ENCODE peak calls at places on chromosomes 12 and 14, in four cellular contexts. D, R, I and N are unnamed samples.

GRCh38 chr12:108236366-108236765 is 102.7 kb downstream of the CMKLR1 start:
- DNase-seq in D (no peak), R (no peak), I (no peak), N (no peak)

GRCh38 chr14:105903971-105904370 is 377.6 kb downstream of the TMEM121 start:
- DNase-seq in D (no peak), R (no peak), I (no peak), N (no peak)

GRCh38 chr12:16555630-16556029 is 50.3 kb downstream of the LMO3 start:
- DNase-seq in D (no peak), R (no peak), I (no peak), N (no peak)

GRCh38 chr12:28550757-28551381 is 360.6 kb downstream of the CCDC91 start:
- DNase-seq in D (peak; percentile 16), R (no peak), I (no peak), N (no peak)

GRCh38 chr12:116257213-116257612 is 20.3 kb downstream of the MED13L start:
- DNase-seq in D (no peak), R (no peak), I (no peak), N (no peak)

GRCh38 chr12:63792333-63792732 is 12.6 kb downstream of the RXYLT1 start:
- DNase-seq in D (no peak), R (no peak), I (no peak), N (no peak)

GRCh38 chr14:22888662-22889061 is 5.6 kb downstream of the REM2 start:
- DNase-seq in D (no peak), R (peak; percentile 62), I (no peak), N (no peak)

GRCh38 chr12:100827901-100828520 is 33.4 kb downstream of the ANO4 start:
- DNase-seq in D (peak; percentile 13), R (no peak), I (no peak), N (peak; percentile 36)

GRCh38 chr12:120241561-120242274 is 23.8 kb downstream of the PXN start:
- DNase-seq in D (no peak), R (no peak), I (no peak), N (no peak)

GRCh38 chr12:2960432-2960956 is 1.3 kb downstream of the TEAD4 start:
- DNase-seq in D (peak; percentile 34), R (no peak), I (no peak), N (no peak)

GRCh38 chr12:74021937-74022336 is 515.7 kb upstream of the ATXN7L3B start:
- DNase-seq in D (peak; percentile 50), R (no peak), I (peak; percentile 63), N (peak; percentile 71)

GRCh38 chr12:121668750-121669524 is 517 bp downstream of the MORN3 start:
- DNase-seq in D (peak; percentile 28), R (no peak), I (no peak), N (peak; percentile 56)

GRCh38 chr12:94676011-94676709 is 25.8 kb upstream of the TMCC3 start:
- DNase-seq in D (no peak), R (peak; percentile 65), I (no peak), N (no peak)

GRCh38 chr12:13223941-13224340 is 27.4 kb downstream of the EMP1 start:
- DNase-seq in D (no peak), R (no peak), I (no peak), N (no peak)

GRCh38 chr12:130476451-130476850 is 138.8 kb downstream of the PIWIL1 start:
- DNase-seq in D (no peak), R (no peak), I (no peak), N (no peak)

GRCh38 chr12:117142094-117142493 is 42.9 kb upstream of the TESC start:
- DNase-seq in D (no peak), R (no peak), I (no peak), N (no peak)

GRCh38 chr14:71130491-71131179 is 223.4 kb downstream of the PCNX1 start:
- DNase-seq in D (no peak), R (peak; percentile 20), I (no peak), N (no peak)

GRCh38 chr12:52264435-52264825 is 10.0 kb upstream of the KRT86 start:
- DNase-seq in D (no peak), R (no peak), I (no peak), N (no peak)

GRCh38 chr14:97523936-97524335 is 726.8 kb downstream of the VRK1 start:
- DNase-seq in D (no peak), R (no peak), I (no peak), N (peak; percentile 13)

GRCh38 chr12:49187184-49187583 is 1.7 kb downstream of the TUBA1A start:
- DNase-seq in D (no peak), R (no peak), I (no peak), N (no peak)

GRCh38 chr12:113075137-113075683 is 18.7 kb downstream of the DTX1 start:
- DNase-seq in D (no peak), R (peak; percentile 95), I (no peak), N (no peak)

GRCh38 chr12:42922512-42922865 is 332.9 kb upstream of the PRICKLE1 start:
- DNase-seq in D (no peak), R (no peak), I (no peak), N (no peak)

GRCh38 chr12:78081590-78082314 is 251.1 kb downstream of the NAV3 start:
- DNase-seq in D (no peak), R (no peak), I (no peak), N (no peak)

GRCh38 chr12:92905811-92906554 is 23.1 kb downstream of the EEA1 start:
- DNase-seq in D (no peak), R (no peak), I (no peak), N (no peak)

GRCh38 chr12:7994731-7995205 is 37.7 kb upstream of the FOXJ2 start:
- DNase-seq in D (no peak), R (no peak), I (no peak), N (no peak)

GRCh38 chr12:13234045-13234641 is 37.6 kb downstream of the EMP1 start:
- DNase-seq in D (peak; percentile 34), R (no peak), I (peak; percentile 13), N (peak; percentile 89)

GRCh38 chr12:110266980-110267620 is 13.9 kb upstream of the ATP2A2 start:
- DNase-seq in D (no peak), R (no peak), I (no peak), N (no peak)

DNA sequence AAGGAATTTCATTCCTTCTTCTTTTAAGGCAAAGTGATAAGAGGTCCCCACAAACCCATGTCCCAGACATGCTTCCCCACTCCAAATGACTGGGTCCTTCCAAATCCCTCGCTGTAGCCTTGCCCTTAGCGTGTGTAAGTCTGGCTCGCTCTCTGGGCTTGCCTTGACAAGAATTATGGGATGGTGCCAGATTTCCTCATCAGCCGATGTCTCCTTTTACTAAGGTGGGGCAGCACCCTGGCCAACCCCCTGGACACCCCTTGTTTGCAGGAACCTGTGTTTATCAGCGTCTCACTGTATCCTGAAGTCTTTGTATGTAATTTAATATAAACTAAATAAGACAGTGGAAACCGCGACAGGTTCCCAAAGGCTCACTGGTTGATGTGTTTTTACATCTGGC is 493.3 kb downstream of the EGLN3 start:
- DNase-seq in D (no peak), R (no peak), I (no peak), N (no peak)
- H3K4me1 ChIP-seq in D (no peaks in the 10 kb centered on the region), R (no peaks in the 10 kb centered on the region), I (no peaks in the 10 kb centered on the region), N (no peaks in the 10 kb centered on the region)

GRCh38 chr12:45296046-45296586 is 80.2 kb downstream of the ANO6 start:
- DNase-seq in D (peak; percentile 15), R (no peak), I (no peak), N (no peak)

GRCh38 chr12:45302621-45303020 is 86.7 kb downstream of the ANO6 start:
- DNase-seq in D (no peak), R (no peak), I (no peak), N (no peak)

GRCh38 chr12:45298721-45299120 is 82.8 kb downstream of the ANO6 start:
- DNase-seq in D (no peak), R (no peak), I (no peak), N (no peak)

GRCh38 chr12:45303955-45304354 is 88.1 kb downstream of the ANO6 start:
- DNase-seq in D (no peak), R (no peak), I (no peak), N (no peak)

DNA sequence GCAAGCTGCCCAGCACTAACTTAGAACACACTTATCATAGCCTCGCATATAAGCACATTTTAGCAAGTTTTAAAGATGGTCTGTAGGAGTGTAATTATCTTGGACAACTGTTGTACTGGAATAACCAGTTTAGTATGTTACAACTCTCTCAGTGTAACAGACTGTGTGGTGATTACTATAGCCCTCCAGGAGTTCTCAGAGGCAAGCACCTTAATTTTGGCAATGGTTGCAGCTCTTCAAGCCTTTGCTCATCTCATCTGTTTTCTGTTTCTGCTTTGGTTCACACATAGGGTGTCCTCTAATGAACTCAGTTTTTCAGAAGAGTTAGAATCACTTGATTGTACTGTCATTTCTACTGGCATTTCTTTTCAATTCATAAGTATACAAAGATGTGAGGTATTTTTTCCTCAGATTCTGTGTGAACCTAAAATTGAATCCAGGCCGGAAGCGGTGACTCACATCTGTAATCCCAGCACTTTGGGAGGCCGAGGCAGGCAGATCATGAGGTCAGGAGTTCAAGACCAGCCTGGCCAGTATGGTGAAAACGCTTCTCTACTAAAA is 83.3 kb downstream of the ANO6 start:
- DNase-seq in D (no peak), R (no peak), I (no peak), N (no peak)
- H3K4me3 ChIP-seq in D (no peak overlapping the region), R (no peak overlapping the region), I (no peak overlapping the region), N (no peak overlapping the region)

DNA sequence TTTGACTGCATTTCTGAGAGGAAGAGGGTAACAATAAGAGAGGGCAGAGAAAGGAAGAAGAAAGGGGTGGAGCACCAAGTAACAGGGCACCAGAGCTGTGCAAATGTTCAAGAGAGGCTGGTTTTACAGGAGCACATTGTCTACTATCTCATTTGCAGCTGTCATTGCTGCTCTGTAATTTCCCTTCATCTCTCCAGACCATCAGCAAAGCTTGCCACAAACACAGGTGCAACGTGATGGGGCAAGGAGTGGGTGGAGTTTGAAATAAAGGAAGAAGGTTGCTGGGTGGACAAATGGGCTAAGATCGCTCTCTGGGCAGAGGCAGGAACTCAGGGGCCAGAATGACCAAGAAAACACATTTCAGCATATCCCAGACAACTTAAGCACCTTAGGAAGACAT is 47.8 kb upstream of the PLEKHG6 start:
- DNase-seq in D (no peak), R (no peak), I (no peak), N (no peak)
- TF ChIP-seq SUZ12 in D (no peak), R (no peak), I (no peak), N (no peak)

GRCh38 chr14:77710364-77710763 is 2.5 kb downstream of the SLIRP start:
- DNase-seq in D (peak; percentile 66), R (no peak), I (no peak), N (no peak)
- H3K4me1 ChIP-seq in D (peaks cover 28% of the 10 kb centered on the region), R (peaks cover 7% of the 10 kb centered on the region), I (no peaks in the 10 kb centered on the region), N (no peaks in the 10 kb centered on the region)

DNA sequence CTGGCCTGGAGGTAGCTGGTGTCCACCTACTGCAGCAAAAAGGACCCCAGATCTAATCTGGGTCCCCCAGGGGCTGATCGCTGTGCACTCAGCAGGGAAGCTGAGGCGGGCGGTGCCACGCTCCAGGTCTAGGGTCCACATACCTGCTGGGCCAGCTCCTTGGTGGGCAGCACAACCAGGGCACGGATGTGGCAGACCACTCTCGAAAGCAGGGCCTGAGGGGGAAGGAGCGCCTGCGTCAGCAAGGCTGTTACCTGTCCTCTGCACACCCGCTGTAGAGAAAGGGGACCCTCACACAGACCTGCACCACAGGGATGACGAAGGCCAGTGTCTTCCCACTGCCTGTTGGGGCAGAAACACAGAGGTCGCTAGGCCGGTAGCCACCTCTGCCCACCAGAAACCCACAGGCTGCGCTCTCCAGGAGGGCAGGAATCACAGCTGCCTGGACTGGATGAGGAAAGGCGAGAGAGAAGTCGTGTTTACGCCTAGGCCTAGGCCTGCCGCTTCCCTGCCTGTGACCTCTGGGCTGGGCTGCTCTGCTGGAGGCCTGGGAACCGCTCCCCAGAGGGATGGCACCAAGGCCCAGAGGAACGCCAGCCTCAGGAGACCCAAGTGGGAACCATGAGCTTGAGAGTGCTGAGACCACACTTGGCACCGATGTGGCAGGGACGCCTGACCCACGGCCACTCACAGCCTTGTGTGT is 2.0 kb downstream of the DDX51 start:
- DNase-seq in D (no peak), R (no peak), I (no peak), N (no peak)
- H3K4me3 ChIP-seq in D (peak overlapping the region; percentile 85), R (peak overlapping the region; percentile 88), I (peak overlapping the region; percentile 96), N (no peak overlapping the region)

GRCh38 chr12:106804668-106805067 is 30.2 kb downstream of the RIC8B start:
- DNase-seq in D (no peak), R (no peak), I (no peak), N (no peak)
- TF ChIP-seq SUZ12 in D (no peak), R (no peak), I (no peak), N (no peak)